ENCODE peak calls at places on chromosomes 2 and 18, in nine cellular contexts. One of them, this sample, is unnamed.

GRCh38 chr2:231245253-231246094 is 47.0 kb downstream of the ARMC9 start:
- DNase-seq in GM12864: no peak
- DNase-seq in right lobe of liver: no peak
- DNase-seq in spleen: no peak
- DNase-seq in body of pancreas: peak; percentile 29
- DNase-seq in astrocyte: no peak
- DNase-seq in fibroblast of the aortic adventitia: no peak
- DNase-seq in neural progenitor cell: no peak
- DNase-seq in CD8-positive, alpha-beta T cell: no peak
- DNase-seq in this sample: peak; percentile 45

GRCh38 chr2:36277876-36278523 is 77.6 kb upstream of the CRIM1 start:
- DNase-seq in GM12864: no peak
- DNase-seq in right lobe of liver: no peak
- DNase-seq in spleen: no peak
- DNase-seq in body of pancreas: no peak
- DNase-seq in astrocyte: peak; percentile 58
- DNase-seq in fibroblast of the aortic adventitia: no peak
- DNase-seq in neural progenitor cell: no peak
- DNase-seq in CD8-positive, alpha-beta T cell: no peak
- DNase-seq in this sample: no peak

GRCh38 chr18:66511810-66512209 is 92.1 kb downstream of the CDH19 start:
- DNase-seq in GM12864: no peak
- DNase-seq in right lobe of liver: no peak
- DNase-seq in spleen: no peak
- DNase-seq in body of pancreas: no peak
- DNase-seq in astrocyte: peak; percentile 50
- DNase-seq in fibroblast of the aortic adventitia: no peak
- DNase-seq in neural progenitor cell: no peak
- DNase-seq in CD8-positive, alpha-beta T cell: no peak
- DNase-seq in this sample: no peak

GRCh38 chr2:221289846-221290245 is 282.3 kb downstream of the EPHA4 start:
- DNase-seq in GM12864: no peak
- DNase-seq in right lobe of liver: no peak
- DNase-seq in spleen: no peak
- DNase-seq in body of pancreas: no peak
- DNase-seq in astrocyte: no peak
- DNase-seq in fibroblast of the aortic adventitia: no peak
- DNase-seq in neural progenitor cell: no peak
- DNase-seq in CD8-positive, alpha-beta T cell: no peak
- DNase-seq in this sample: no peak

GRCh38 chr2:196939381-196939780 is 12.9 kb upstream of the PGAP1 start:
- DNase-seq in GM12864: no peak
- DNase-seq in right lobe of liver: no peak
- DNase-seq in spleen: no peak
- DNase-seq in body of pancreas: peak; percentile 69
- DNase-seq in astrocyte: peak; percentile 62
- DNase-seq in fibroblast of the aortic adventitia: peak; percentile 66
- DNase-seq in neural progenitor cell: no peak
- DNase-seq in CD8-positive, alpha-beta T cell: no peak
- DNase-seq in this sample: no peak

GRCh38 chr2:47842846-47843245 is 59.9 kb downstream of the MSH6 start:
- DNase-seq in GM12864: no peak
- DNase-seq in right lobe of liver: no peak
- DNase-seq in spleen: no peak
- DNase-seq in body of pancreas: no peak
- DNase-seq in astrocyte: no peak
- DNase-seq in fibroblast of the aortic adventitia: no peak
- DNase-seq in neural progenitor cell: no peak
- DNase-seq in CD8-positive, alpha-beta T cell: no peak
- DNase-seq in this sample: no peak

GRCh38 chr2:181784556-181784955 is 104.2 kb upstream of the NEUROD1 start:
- DNase-seq in GM12864: no peak
- DNase-seq in right lobe of liver: no peak
- DNase-seq in spleen: no peak
- DNase-seq in body of pancreas: no peak
- DNase-seq in astrocyte: peak; percentile 77
- DNase-seq in fibroblast of the aortic adventitia: peak; percentile 52
- DNase-seq in neural progenitor cell: no peak
- DNase-seq in CD8-positive, alpha-beta T cell: no peak
- DNase-seq in this sample: no peak

GRCh38 chr2:228318218-228318617 is 136.7 kb upstream of the SPHKAP start:
- DNase-seq in GM12864: no peak
- DNase-seq in right lobe of liver: no peak
- DNase-seq in spleen: no peak
- DNase-seq in body of pancreas: peak; percentile 40
- DNase-seq in astrocyte: peak; percentile 0
- DNase-seq in fibroblast of the aortic adventitia: peak; percentile 10
- DNase-seq in neural progenitor cell: peak; percentile 60
- DNase-seq in CD8-positive, alpha-beta T cell: no peak
- DNase-seq in this sample: peak; percentile 51

GRCh38 chr2:101619191-101619591 is 78.3 kb upstream of the MAP4K4 start:
- DNase-seq in GM12864: no peak
- DNase-seq in right lobe of liver: peak; percentile 50
- DNase-seq in spleen: no peak
- DNase-seq in body of pancreas: peak; percentile 17
- DNase-seq in astrocyte: peak; percentile 9
- DNase-seq in fibroblast of the aortic adventitia: no peak
- DNase-seq in neural progenitor cell: no peak
- DNase-seq in CD8-positive, alpha-beta T cell: no peak
- DNase-seq in this sample: no peak

GRCh38 chr2:122168799-122169198 is 413.3 kb downstream of the TSN start:
- DNase-seq in GM12864: no peak
- DNase-seq in right lobe of liver: no peak
- DNase-seq in spleen: no peak
- DNase-seq in body of pancreas: no peak
- DNase-seq in astrocyte: no peak
- DNase-seq in fibroblast of the aortic adventitia: no peak
- DNase-seq in neural progenitor cell: peak; percentile 13
- DNase-seq in CD8-positive, alpha-beta T cell: no peak
- DNase-seq in this sample: no peak

DNA sequence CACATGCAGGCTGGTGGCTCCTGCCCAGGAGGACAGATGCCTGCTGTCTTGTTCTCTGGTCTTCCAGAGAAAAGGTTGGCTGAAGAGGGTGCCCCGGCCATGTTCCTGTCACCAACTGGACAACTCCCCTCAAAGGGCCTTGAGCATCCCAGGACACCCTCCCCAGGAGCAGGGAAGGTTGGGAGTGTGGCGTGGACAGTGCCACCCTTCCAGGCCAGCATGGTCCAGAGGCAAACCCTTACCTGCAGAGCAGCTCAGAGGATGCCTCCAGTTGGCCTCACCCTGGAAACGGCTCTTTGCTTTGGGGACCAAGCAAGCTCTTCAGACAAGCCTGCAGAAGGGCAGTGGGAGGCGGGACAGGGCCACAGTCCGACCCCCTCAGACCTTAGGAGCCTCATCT is 4.9 kb upstream of the GPC1 start:
- DNase-seq in GM12864: no peak
- DNase-seq in right lobe of liver: peak; percentile 29
- DNase-seq in spleen: no peak
- DNase-seq in body of pancreas: peak; percentile 8
- DNase-seq in astrocyte: no peak
- DNase-seq in fibroblast of the aortic adventitia: no peak
- DNase-seq in neural progenitor cell: no peak
- DNase-seq in CD8-positive, alpha-beta T cell: no peak
- DNase-seq in this sample: no peak
- H3K4me3 ChIP-seq in GM12864: no peak overlapping the region
- H3K4me3 ChIP-seq in right lobe of liver: no peak overlapping the region
- H3K4me3 ChIP-seq in spleen: no peak overlapping the region
- H3K4me3 ChIP-seq in body of pancreas: no peak overlapping the region
- H3K4me3 ChIP-seq in astrocyte: no peak overlapping the region
- H3K4me3 ChIP-seq in fibroblast of the aortic adventitia: no peak overlapping the region
- H3K4me3 ChIP-seq in neural progenitor cell: no peak overlapping the region
- H3K4me3 ChIP-seq in CD8-positive, alpha-beta T cell: no peak overlapping the region
- H3K4me3 ChIP-seq in this sample: no peak overlapping the region

GRCh38 chr2:129901754-129902415 is 77.6 kb upstream of the RAB6C start:
- DNase-seq in GM12864: no peak
- DNase-seq in right lobe of liver: no peak
- DNase-seq in spleen: no peak
- DNase-seq in body of pancreas: no peak
- DNase-seq in astrocyte: no peak
- DNase-seq in fibroblast of the aortic adventitia: no peak
- DNase-seq in neural progenitor cell: no peak
- DNase-seq in CD8-positive, alpha-beta T cell: no peak
- DNase-seq in this sample: no peak

GRCh38 chr2:129904532-129905446 is 74.7 kb upstream of the RAB6C start:
- DNase-seq in GM12864: no peak
- DNase-seq in right lobe of liver: no peak
- DNase-seq in spleen: no peak
- DNase-seq in body of pancreas: no peak
- DNase-seq in astrocyte: no peak
- DNase-seq in fibroblast of the aortic adventitia: no peak
- DNase-seq in neural progenitor cell: no peak
- DNase-seq in CD8-positive, alpha-beta T cell: no peak
- DNase-seq in this sample: no peak

GRCh38 chr2:129905664-129906081 is 73.8 kb upstream of the RAB6C start:
- DNase-seq in GM12864: no peak
- DNase-seq in right lobe of liver: no peak
- DNase-seq in spleen: no peak
- DNase-seq in body of pancreas: no peak
- DNase-seq in astrocyte: no peak
- DNase-seq in fibroblast of the aortic adventitia: no peak
- DNase-seq in neural progenitor cell: no peak
- DNase-seq in CD8-positive, alpha-beta T cell: no peak
- DNase-seq in this sample: no peak

GRCh38 chr2:129902731-129903585 is 76.5 kb upstream of the RAB6C start:
- DNase-seq in GM12864: no peak
- DNase-seq in right lobe of liver: no peak
- DNase-seq in spleen: no peak
- DNase-seq in body of pancreas: no peak
- DNase-seq in astrocyte: no peak
- DNase-seq in fibroblast of the aortic adventitia: no peak
- DNase-seq in neural progenitor cell: no peak
- DNase-seq in CD8-positive, alpha-beta T cell: no peak
- DNase-seq in this sample: no peak

DNA sequence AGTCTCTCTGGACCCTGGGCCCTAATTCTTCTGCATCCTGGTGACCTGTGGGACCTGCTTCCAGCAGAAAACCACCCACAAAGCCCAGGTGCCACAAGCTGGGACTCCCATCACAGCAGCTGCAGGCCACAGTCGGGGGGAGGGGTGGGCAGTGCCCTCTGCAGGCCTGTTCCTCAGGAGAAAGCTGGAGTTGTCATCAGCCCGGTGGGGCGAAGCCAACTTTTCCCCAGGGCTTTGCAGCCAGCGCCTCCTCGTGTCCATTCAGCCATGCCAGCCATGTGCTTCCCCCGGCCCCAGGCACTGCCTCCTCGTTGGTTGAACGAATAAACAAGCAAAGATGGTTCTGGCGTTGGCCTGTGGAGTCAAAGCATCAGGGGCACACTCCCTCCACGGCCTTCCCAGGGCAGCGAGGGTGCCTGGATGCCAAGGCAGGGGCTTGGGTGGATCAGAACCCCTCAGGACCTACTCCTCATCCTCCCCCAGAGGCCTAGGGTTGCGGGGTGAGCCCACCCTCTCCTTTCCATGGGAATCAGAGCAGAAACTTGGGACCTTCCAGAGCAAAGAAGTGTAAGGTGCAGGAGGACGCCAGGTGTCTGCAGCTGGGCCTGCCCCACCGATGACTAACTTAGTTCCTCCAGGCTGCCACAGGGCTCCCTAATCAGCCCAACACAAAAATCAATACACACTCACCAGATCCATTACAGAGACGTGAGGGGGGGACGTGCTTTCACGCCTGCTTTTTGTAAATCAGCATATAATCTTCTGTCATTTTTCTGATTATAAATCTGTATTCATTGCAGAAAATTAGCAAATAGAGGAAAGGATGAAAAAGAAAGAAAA is 75.7 kb upstream of the RAB6C start:
- DNase-seq in GM12864: no peak
- DNase-seq in right lobe of liver: no peak
- DNase-seq in spleen: no peak
- DNase-seq in body of pancreas: no peak
- DNase-seq in astrocyte: no peak
- DNase-seq in fibroblast of the aortic adventitia: no peak
- DNase-seq in neural progenitor cell: peak; percentile 57
- DNase-seq in CD8-positive, alpha-beta T cell: no peak
- DNase-seq in this sample: no peak
- TF ChIP-seq CTCF in GM12864: peak; percentile 5
- TF ChIP-seq CTCF in right lobe of liver: no peak
- TF ChIP-seq CTCF in spleen: no peak
- TF ChIP-seq CTCF in body of pancreas: no peak
- TF ChIP-seq CTCF in astrocyte: no peak
- TF ChIP-seq CTCF in fibroblast of the aortic adventitia: no peak
- TF ChIP-seq CTCF in neural progenitor cell: peak; percentile 47
- TF ChIP-seq CTCF in CD8-positive, alpha-beta T cell: no peak
- TF ChIP-seq CTCF in this sample: no peak

GRCh38 chr2:112615051-112615450 is 30.6 kb downstream of the CHCHD5 start:
- DNase-seq in GM12864: no peak
- DNase-seq in right lobe of liver: peak; percentile 30
- DNase-seq in spleen: peak; percentile 32
- DNase-seq in body of pancreas: no peak
- DNase-seq in astrocyte: no peak
- DNase-seq in fibroblast of the aortic adventitia: no peak
- DNase-seq in neural progenitor cell: no peak
- DNase-seq in CD8-positive, alpha-beta T cell: no peak
- DNase-seq in this sample: no peak

DNA sequence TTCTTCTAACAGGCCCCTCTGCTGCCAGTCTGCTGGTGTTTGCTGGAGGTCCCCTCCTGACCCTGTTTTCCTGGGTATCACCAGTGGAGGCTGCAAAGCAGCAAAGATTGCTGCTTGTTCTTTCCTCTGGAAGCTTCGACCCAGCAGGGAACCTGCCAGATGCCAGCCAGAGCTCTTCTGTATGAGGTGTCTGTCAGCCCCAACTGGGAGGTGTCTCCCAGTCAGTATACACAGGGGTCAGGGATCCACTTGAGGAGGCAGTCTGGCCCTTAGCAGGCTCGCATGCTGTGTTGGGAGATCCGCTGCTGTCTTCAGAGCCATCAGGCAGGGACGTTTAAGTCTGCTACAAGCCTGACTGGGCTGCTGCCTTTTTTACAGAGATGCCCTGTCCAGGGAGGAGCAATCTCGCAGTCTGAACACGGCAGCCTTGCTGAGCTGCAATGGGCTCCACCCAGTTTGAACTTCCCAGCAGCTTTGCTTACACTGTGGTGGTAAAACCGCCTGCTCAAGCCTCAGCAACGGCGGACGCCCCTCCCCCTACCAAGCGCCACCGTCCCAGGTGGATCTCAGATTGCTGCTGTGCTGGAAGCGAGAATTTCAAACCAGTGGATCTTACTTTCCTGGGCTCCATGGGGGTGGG is 29.9 kb downstream of the CHCHD5 start:
- DNase-seq in GM12864: no peak
- DNase-seq in right lobe of liver: no peak
- DNase-seq in spleen: peak; percentile 45
- DNase-seq in body of pancreas: no peak
- DNase-seq in astrocyte: no peak
- DNase-seq in fibroblast of the aortic adventitia: no peak
- DNase-seq in neural progenitor cell: peak; percentile 58
- DNase-seq in CD8-positive, alpha-beta T cell: no peak
- DNase-seq in this sample: no peak
- H3K4me3 ChIP-seq in GM12864: no peak overlapping the region
- H3K4me3 ChIP-seq in right lobe of liver: no peak overlapping the region
- H3K4me3 ChIP-seq in spleen: no peak overlapping the region
- H3K4me3 ChIP-seq in body of pancreas: no peak overlapping the region
- H3K4me3 ChIP-seq in astrocyte: no peak overlapping the region
- H3K4me3 ChIP-seq in fibroblast of the aortic adventitia: no peak overlapping the region
- H3K4me3 ChIP-seq in neural progenitor cell: no peak overlapping the region
- H3K4me3 ChIP-seq in CD8-positive, alpha-beta T cell: no peak overlapping the region
- H3K4me3 ChIP-seq in this sample: no peak overlapping the region

GRCh38 chr2:241738040-241738686 is 3.7 kb downstream of the D2HGDH start:
- DNase-seq in GM12864: no peak
- DNase-seq in right lobe of liver: no peak
- DNase-seq in spleen: peak; percentile 75
- DNase-seq in body of pancreas: no peak
- DNase-seq in astrocyte: no peak
- DNase-seq in fibroblast of the aortic adventitia: no peak
- DNase-seq in neural progenitor cell: no peak
- DNase-seq in CD8-positive, alpha-beta T cell: no peak
- DNase-seq in this sample: no peak
- TF ChIP-seq CTCF in GM12864: no peak
- TF ChIP-seq CTCF in right lobe of liver: no peak
- TF ChIP-seq CTCF in spleen: no peak
- TF ChIP-seq CTCF in body of pancreas: no peak
- TF ChIP-seq CTCF in astrocyte: no peak
- TF ChIP-seq CTCF in fibroblast of the aortic adventitia: no peak
- TF ChIP-seq CTCF in neural progenitor cell: no peak
- TF ChIP-seq CTCF in CD8-positive, alpha-beta T cell: no peak
- TF ChIP-seq CTCF in this sample: no peak

This sample was measured in GM12865.